ENCODE peak calls at places on chromosome 17, in ten cellular contexts. One of them, this sample, is unnamed.
A peak's percentile ranks its signal among the peaks of the same experiment; 100 is the strongest.

GRCh38 chr17:78976907-78977680 is 2.6 kb downstream of the LGALS3BP start:
- DNase-seq in NAMALWA: no peak
- DNase-seq in activated T-helper 1 cell treated with anti-CD3 and anti-CD28 coated beads, Interleukin-12 subunit alpha, Interleukin-12 subunit beta, Interleukin-2, Interleukin-4 antibody, amounts not matched to agents 30 ng/mL and 10 ng/mL and 1 ng/mL, durations not matched to agents 14 hours and 24 hours and 36 hours: no peak
- DNase-seq in hypothalamus: no peak
- DNase-seq in hepatocyte: no peak
- DNase-seq in NCI-H2081: no peak
- DNase-seq in NCI-H2171 treated with DMSO at 0.1 percent for 48 hours: no peak
- DNase-seq in WTC11: no peak
- DNase-seq in stimulated activated CD4-positive, alpha-beta T cell treated with anti-CD3 and anti-CD28 coated beads, Interleukin-2, amount 100 ng/mL, for 24 hours: no peak
- DNase-seq in uterus: no peak
- DNase-seq in this sample: no peak

GRCh38 chr17:7445011-7445927 is at the start of gene CHRNB1:
- DNase-seq in WTC11: peak; percentile 93
- DNase-seq in hepatocyte: peak; percentile 85
- DNase-seq in NAMALWA: no peak
- DNase-seq in NCI-H2081: no peak
- DNase-seq in uterus: peak; percentile 54
- DNase-seq in activated T-helper 1 cell treated with anti-CD3 and anti-CD28 coated beads, Interleukin-12 subunit alpha, Interleukin-12 subunit beta, Interleukin-2, Interleukin-4 antibody, amounts not matched to agents 30 ng/mL and 10 ng/mL and 1 ng/mL, durations not matched to agents 14 hours and 24 hours and 36 hours: peak; percentile 24
- DNase-seq in hypothalamus: no peak
- DNase-seq in stimulated activated CD4-positive, alpha-beta T cell treated with anti-CD3 and anti-CD28 coated beads, Interleukin-2, amount 100 ng/mL, for 24 hours: peak; percentile 33
- DNase-seq in NCI-H2171 treated with DMSO at 0.1 percent for 48 hours: no peak
- DNase-seq in this sample: peak; percentile 34

GRCh38 chr17:77725851-77726250 is 232.7 kb upstream of the TNRC6C start:
- DNase-seq in NCI-H2171 treated with DMSO at 0.1 percent for 48 hours: no peak
- DNase-seq in NCI-H2081: no peak
- DNase-seq in WTC11: peak; percentile 4
- DNase-seq in NAMALWA: no peak
- DNase-seq in activated T-helper 1 cell treated with anti-CD3 and anti-CD28 coated beads, Interleukin-12 subunit alpha, Interleukin-12 subunit beta, Interleukin-2, Interleukin-4 antibody, amounts not matched to agents 30 ng/mL and 10 ng/mL and 1 ng/mL, durations not matched to agents 14 hours and 24 hours and 36 hours: no peak
- DNase-seq in hepatocyte: no peak
- DNase-seq in uterus: no peak
- DNase-seq in stimulated activated CD4-positive, alpha-beta T cell treated with anti-CD3 and anti-CD28 coated beads, Interleukin-2, amount 100 ng/mL, for 24 hours: no peak
- DNase-seq in hypothalamus: no peak
- DNase-seq in this sample: no peak

GRCh38 chr17:48608921-48609505 is 1.8 kb downstream of the HOXB7 start:
- DNase-seq in NCI-H2081: no peak
- DNase-seq in NCI-H2171 treated with DMSO at 0.1 percent for 48 hours: no peak
- DNase-seq in WTC11: no peak
- DNase-seq in activated T-helper 1 cell treated with anti-CD3 and anti-CD28 coated beads, Interleukin-12 subunit alpha, Interleukin-12 subunit beta, Interleukin-2, Interleukin-4 antibody, amounts not matched to agents 30 ng/mL and 10 ng/mL and 1 ng/mL, durations not matched to agents 14 hours and 24 hours and 36 hours: no peak
- DNase-seq in stimulated activated CD4-positive, alpha-beta T cell treated with anti-CD3 and anti-CD28 coated beads, Interleukin-2, amount 100 ng/mL, for 24 hours: no peak
- DNase-seq in hypothalamus: no peak
- DNase-seq in hepatocyte: no peak
- DNase-seq in NAMALWA: no peak
- DNase-seq in uterus: no peak
- DNase-seq in this sample: no peak

GRCh38 chr17:77419547-77420475 is 279.0 kb downstream of the SEC14L1 start:
- DNase-seq in WTC11: peak; percentile 80
- DNase-seq in NAMALWA: no peak
- DNase-seq in NCI-H2171 treated with DMSO at 0.1 percent for 48 hours: peak; percentile 16
- DNase-seq in hepatocyte: no peak
- DNase-seq in activated T-helper 1 cell treated with anti-CD3 and anti-CD28 coated beads, Interleukin-12 subunit alpha, Interleukin-12 subunit beta, Interleukin-2, Interleukin-4 antibody, amounts not matched to agents 30 ng/mL and 10 ng/mL and 1 ng/mL, durations not matched to agents 14 hours and 24 hours and 36 hours: no peak
- DNase-seq in uterus: no peak
- DNase-seq in hypothalamus: no peak
- DNase-seq in NCI-H2081: peak; percentile 61
- DNase-seq in stimulated activated CD4-positive, alpha-beta T cell treated with anti-CD3 and anti-CD28 coated beads, Interleukin-2, amount 100 ng/mL, for 24 hours: no peak
- DNase-seq in this sample: no peak

GRCh38 chr17:65022137-65022536 is 34.4 kb downstream of the GNA13 start:
- DNase-seq in hepatocyte: no peak
- DNase-seq in uterus: no peak
- DNase-seq in NAMALWA: no peak
- DNase-seq in activated T-helper 1 cell treated with anti-CD3 and anti-CD28 coated beads, Interleukin-12 subunit alpha, Interleukin-12 subunit beta, Interleukin-2, Interleukin-4 antibody, amounts not matched to agents 30 ng/mL and 10 ng/mL and 1 ng/mL, durations not matched to agents 14 hours and 24 hours and 36 hours: no peak
- DNase-seq in NCI-H2171 treated with DMSO at 0.1 percent for 48 hours: no peak
- DNase-seq in WTC11: no peak
- DNase-seq in stimulated activated CD4-positive, alpha-beta T cell treated with anti-CD3 and anti-CD28 coated beads, Interleukin-2, amount 100 ng/mL, for 24 hours: no peak
- DNase-seq in hypothalamus: no peak
- DNase-seq in NCI-H2081: no peak
- DNase-seq in this sample: no peak

GRCh38 chr17:78676415-78677302 is 99.5 kb upstream of the DNAH17 start:
- DNase-seq in hepatocyte: no peak
- DNase-seq in NCI-H2171 treated with DMSO at 0.1 percent for 48 hours: no peak
- DNase-seq in WTC11: no peak
- DNase-seq in stimulated activated CD4-positive, alpha-beta T cell treated with anti-CD3 and anti-CD28 coated beads, Interleukin-2, amount 100 ng/mL, for 24 hours: no peak
- DNase-seq in NCI-H2081: no peak
- DNase-seq in uterus: no peak
- DNase-seq in NAMALWA: no peak
- DNase-seq in hypothalamus: no peak
- DNase-seq in activated T-helper 1 cell treated with anti-CD3 and anti-CD28 coated beads, Interleukin-12 subunit alpha, Interleukin-12 subunit beta, Interleukin-2, Interleukin-4 antibody, amounts not matched to agents 30 ng/mL and 10 ng/mL and 1 ng/mL, durations not matched to agents 14 hours and 24 hours and 36 hours: no peak
- DNase-seq in this sample: no peak

GRCh38 chr17:74645010-74645409 is 21.5 kb upstream of the CD300E start:
- DNase-seq in NAMALWA: no peak
- DNase-seq in NCI-H2171 treated with DMSO at 0.1 percent for 48 hours: no peak
- DNase-seq in WTC11: no peak
- DNase-seq in activated T-helper 1 cell treated with anti-CD3 and anti-CD28 coated beads, Interleukin-12 subunit alpha, Interleukin-12 subunit beta, Interleukin-2, Interleukin-4 antibody, amounts not matched to agents 30 ng/mL and 10 ng/mL and 1 ng/mL, durations not matched to agents 14 hours and 24 hours and 36 hours: no peak
- DNase-seq in uterus: no peak
- DNase-seq in stimulated activated CD4-positive, alpha-beta T cell treated with anti-CD3 and anti-CD28 coated beads, Interleukin-2, amount 100 ng/mL, for 24 hours: no peak
- DNase-seq in hepatocyte: no peak
- DNase-seq in NCI-H2081: no peak
- DNase-seq in hypothalamus: no peak
- DNase-seq in this sample: no peak

GRCh38 chr17:78709119-78709681 is 72.9 kb downstream of the CYTH1 start:
- DNase-seq in hepatocyte: no peak
- DNase-seq in WTC11: no peak
- DNase-seq in hypothalamus: no peak
- DNase-seq in uterus: no peak
- DNase-seq in NAMALWA: peak; percentile 79
- DNase-seq in stimulated activated CD4-positive, alpha-beta T cell treated with anti-CD3 and anti-CD28 coated beads, Interleukin-2, amount 100 ng/mL, for 24 hours: no peak
- DNase-seq in activated T-helper 1 cell treated with anti-CD3 and anti-CD28 coated beads, Interleukin-12 subunit alpha, Interleukin-12 subunit beta, Interleukin-2, Interleukin-4 antibody, amounts not matched to agents 30 ng/mL and 10 ng/mL and 1 ng/mL, durations not matched to agents 14 hours and 24 hours and 36 hours: no peak
- DNase-seq in NCI-H2171 treated with DMSO at 0.1 percent for 48 hours: no peak
- DNase-seq in NCI-H2081: no peak
- DNase-seq in this sample: no peak

GRCh38 chr17:27217631-27218030 is 76.3 kb upstream of the WSB1 start:
- DNase-seq in hepatocyte: no peak
- DNase-seq in uterus: no peak
- DNase-seq in NCI-H2081: no peak
- DNase-seq in NCI-H2171 treated with DMSO at 0.1 percent for 48 hours: no peak
- DNase-seq in activated T-helper 1 cell treated with anti-CD3 and anti-CD28 coated beads, Interleukin-12 subunit alpha, Interleukin-12 subunit beta, Interleukin-2, Interleukin-4 antibody, amounts not matched to agents 30 ng/mL and 10 ng/mL and 1 ng/mL, durations not matched to agents 14 hours and 24 hours and 36 hours: no peak
- DNase-seq in NAMALWA: peak; percentile 72
- DNase-seq in stimulated activated CD4-positive, alpha-beta T cell treated with anti-CD3 and anti-CD28 coated beads, Interleukin-2, amount 100 ng/mL, for 24 hours: no peak
- DNase-seq in hypothalamus: no peak
- DNase-seq in WTC11: no peak
- DNase-seq in this sample: no peak

GRCh38 chr17:76354747-76355310 is 1.1 kb upstream of the PRPSAP1 start:
- DNase-seq in activated T-helper 1 cell treated with anti-CD3 and anti-CD28 coated beads, Interleukin-12 subunit alpha, Interleukin-12 subunit beta, Interleukin-2, Interleukin-4 antibody, amounts not matched to agents 30 ng/mL and 10 ng/mL and 1 ng/mL, durations not matched to agents 14 hours and 24 hours and 36 hours: no peak
- DNase-seq in hypothalamus: no peak
- DNase-seq in NCI-H2081: no peak
- DNase-seq in uterus: no peak
- DNase-seq in stimulated activated CD4-positive, alpha-beta T cell treated with anti-CD3 and anti-CD28 coated beads, Interleukin-2, amount 100 ng/mL, for 24 hours: no peak
- DNase-seq in WTC11: no peak
- DNase-seq in hepatocyte: no peak
- DNase-seq in NAMALWA: peak; percentile 31
- DNase-seq in NCI-H2171 treated with DMSO at 0.1 percent for 48 hours: no peak
- DNase-seq in this sample: no peak